ENCODE peak calls at places on chromosomes 6 and 20, in nine cellular contexts. M is transverse colon, P is IMR-90, C is body of pancreas, L is breast epithelium, B is upper lobe of left lung, U is suprapubic skin, G is adrenal gland, K is ovary. I is an unnamed sample. For H3K36me3, the result is how much of the 10 kb centered on the place peaks cover.

GRCh38 chr6:161292650-161293281 is 18.9 kb upstream of the AGPAT4 start:
- DNase-seq in P (no peak), C (no peak), K (no peak), L (no peak), B (no peak), G (no peak), M (no peak), U (no peak), I (no peak)

GRCh38 chr6:14406616-14407343 is 289.2 kb downstream of the CD83 start:
- DNase-seq in U (no peak), B (no peak), K (no peak), C (no peak), G (no peak), M (no peak), P (no peak), L (no peak), I (no peak)

GRCh38 chr6:22882581-22882980 is 313.2 kb downstream of the HDGFL1 start:
- DNase-seq in B (no peak), G (no peak), P (no peak), U (no peak), C (no peak), L (no peak), K (no peak), M (no peak), I (no peak)

GRCh38 chr6:130365166-130366010 is 429 bp upstream of the TMEM200A start:
- DNase-seq in C (peak), K (peak), U (peak), G (peak), B (peak), P (peak), M (peak), L (peak), I (peak)

GRCh38 chr6:170087946-170088348 is 202.9 kb downstream of the DLL1 start:
- DNase-seq in P (no peak), M (peak), K (peak), G (peak), U (peak), B (peak), C (peak), L (no peak), I (peak)

GRCh38 chr6:12477616-12478015 is 187.5 kb downstream of the EDN1 start:
- DNase-seq in K (no peak), M (no peak), U (no peak), B (no peak), C (no peak), P (peak), G (no peak), L (no peak), I (no peak)

GRCh38 chr6:37535701-37536461 is 36.2 kb upstream of the CCDC167 start:
- DNase-seq in U (no peak), K (no peak), M (no peak), C (peak), B (no peak), P (no peak), G (peak), L (no peak), I (no peak)

GRCh38 chr6:158762787-158763439 is 56.3 kb downstream of the EZR start:
- DNase-seq in C (no peak), G (no peak), M (no peak), K (no peak), L (no peak), B (no peak), P (no peak), U (no peak), I (peak)

GRCh38 chr6:28585335-28585734 is 59.7 kb downstream of the GPX5 start:
- DNase-seq in P (peak), M (no peak), C (no peak), K (no peak), G (no peak), L (no peak), B (no peak), U (no peak), I (peak)

GRCh38 chr20:14284443-14284842 is 53.0 kb downstream of the FLRT3 start:
- DNase-seq in G (no peak), U (no peak), L (no peak), K (no peak), M (no peak), P (no peak), B (peak), C (no peak), I (no peak)

GRCh38 chr6:101830501-101831031 is 437.1 kb downstream of the GRIK2 start:
- DNase-seq in G (no peak), L (no peak), U (no peak), B (no peak), C (no peak), K (no peak), M (no peak), P (peak), I (no peak)

GRCh38 chr6:71034578-71034977 is 77.7 kb upstream of the B3GAT2 start:
- DNase-seq in M (no peak), G (no peak), B (no peak), C (no peak), L (no peak), K (no peak), U (no peak), P (no peak), I (no peak)

GRCh38 chr6:143125896-143126573 is 65.3 kb downstream of the AIG1 start:
- DNase-seq in G (no peak), C (no peak), K (no peak), P (no peak), U (no peak), B (no peak), M (no peak), L (no peak), I (no peak)

GRCh38 chr6:27674882-27675281 is 202.0 kb upstream of the ZNF184 start:
- DNase-seq in C (no peak), K (no peak), B (no peak), U (no peak), L (no peak), G (no peak), M (no peak), P (no peak), I (no peak)

GRCh38 chr6:28648035-28648877 is 122.6 kb downstream of the GPX5 start:
- DNase-seq in L (no peak), B (no peak), K (peak), U (no peak), P (peak), C (peak), M (no peak), G (peak), I (peak)

GRCh38 chr20:23214903-23215302 is 128.8 kb upstream of the CD93 start:
- DNase-seq in K (no peak), U (no peak), B (no peak), C (no peak), M (no peak), G (no peak), P (peak), L (no peak), I (no peak)

GRCh38 chr20:14919473-14920157 is 582.2 kb upstream of the FLRT3 start:
- DNase-seq in P (no peak), L (no peak), C (peak), B (peak), U (no peak), K (no peak), G (no peak), M (peak), I (no peak)

GRCh38 chr6:39240155-39240757 is 11.0 kb upstream of the KCNK5 start:
- DNase-seq in L (no peak), G (no peak), K (no peak), C (no peak), P (no peak), B (no peak), U (no peak), M (no peak), I (no peak)

GRCh38 chr6:85620308-85620707 is 22.4 kb downstream of the SYNCRIP start:
- DNase-seq in P (peak), K (no peak), B (no peak), M (no peak), G (no peak), U (no peak), C (no peak), L (no peak), I (no peak)

GRCh38 chr6:40319124-40319523 is 268.0 kb downstream of the LRFN2 start:
- DNase-seq in K (no peak), B (no peak), P (no peak), M (no peak), C (no peak), L (no peak), G (no peak), U (no peak), I (no peak)

GRCh38 chr6:87093199-87093598 is 1.7 kb downstream of the CGA start:
- DNase-seq in C (no peak), P (no peak), U (no peak), L (no peak), G (no peak), K (no peak), M (no peak), B (no peak), I (no peak)

GRCh38 chr6:130105996-130106704 is 87.8 kb downstream of the L3MBTL3 start:
- DNase-seq in U (no peak), K (no peak), P (no peak), C (no peak), G (no peak), L (no peak), M (no peak), B (no peak), I (no peak)

GRCh38 chr6:30327232-30327746 is 562 bp downstream of the TRIM39 start:
- DNase-seq in K (no peak), C (no peak), L (peak), G (no peak), U (peak), B (no peak), P (no peak), M (no peak), I (no peak)

GRCh38 chr6:10359581-10359980 is 55.3 kb downstream of the TFAP2A start:
- DNase-seq in C (no peak), L (no peak), U (no peak), M (no peak), P (no peak), K (no peak), B (no peak), G (no peak), I (no peak)

GRCh38 chr20:33914871-33915270 is 78.8 kb upstream of the RALY start:
- DNase-seq in U (no peak), M (no peak), C (no peak), L (no peak), G (no peak), K (no peak), P (peak), B (no peak), I (no peak)

GRCh38 chr6:110188791-110189190 is 8.6 kb downstream of the CDC40 start:
- DNase-seq in L (no peak), P (peak), K (no peak), C (no peak), U (no peak), G (no peak), B (no peak), M (no peak), I (no peak)

GRCh38 chr6:107083047-107083768 is 32.1 kb downstream of the BEND3 start:
- DNase-seq in L (no peak), B (no peak), U (no peak), M (no peak), C (no peak), G (no peak), P (no peak), K (no peak), I (no peak)

GRCh38 chr20:34083137-34083536 is 28.9 kb downstream of the EIF2S2 start:
- DNase-seq in L (peak), B (peak), M (peak), C (peak), P (peak), G (peak), K (peak), U (peak), I (peak)

GRCh38 chr20:43384321-43384940 is 73.3 kb upstream of the SRSF6 start:
- DNase-seq in K (no peak), U (no peak), C (no peak), B (no peak), P (no peak), G (no peak), L (no peak), M (no peak), I (no peak)

GRCh38 chr20:50515471-50516106 is 5.4 kb downstream of the PTPN1 start:
- DNase-seq in P (no peak), U (no peak), G (no peak), M (no peak), K (no peak), B (no peak), L (no peak), C (no peak), I (no peak)
- TF ChIP-seq POLR2A in P (no peak), U (no peak), G (no peak), M (no peak), K (no peak), B (no peak), L (no peak), C (no peak), I (no peak)

GRCh38 chr6:4028051-4028450 is 50.9 kb downstream of the FAM217A start:
- DNase-seq in K (no peak), L (no peak), C (no peak), M (no peak), U (no peak), B (no peak), G (no peak), P (no peak), I (no peak)
- H3K36me3 ChIP-seq in K (under half), L (under half), C (under half), M (under half), U (under half), B (under half), G (under half), P (under half), I (under half)

DNA sequence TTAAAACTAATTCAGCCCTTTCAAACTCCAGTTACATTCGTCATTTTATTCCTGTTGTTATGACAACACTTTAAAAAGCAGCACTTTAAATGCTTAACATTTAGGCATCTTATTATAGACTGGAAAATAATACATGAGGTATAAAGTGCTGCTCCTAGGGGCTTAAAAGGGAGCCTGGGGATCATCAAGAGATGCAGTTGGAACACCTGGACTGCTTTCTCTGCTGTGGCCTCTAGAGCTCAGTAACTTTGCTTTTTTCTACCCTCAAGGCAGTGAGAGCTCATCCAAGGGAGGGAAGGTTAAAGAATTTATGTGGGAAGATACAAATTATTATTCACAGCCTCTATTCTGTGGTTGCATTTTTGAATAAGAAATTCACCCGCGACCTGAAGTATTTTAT is 46.8 kb downstream of the RIPOR2 start:
- DNase-seq in P (no peak), U (no peak), M (no peak), K (no peak), C (no peak), G (no peak), B (no peak), L (no peak), I (no peak)
- H3K4me3 ChIP-seq in P (no peak), U (no peak), M (no peak), K (no peak), C (no peak), G (no peak), B (no peak), L (no peak), I (no peak)

GRCh38 chr6:52284460-52285173 is at the start of gene MCM3:
- DNase-seq in K (peak), M (peak), U (peak), L (peak), C (peak), G (peak), B (peak), P (peak), I (peak)
- TF ChIP-seq POLR2A in K (no peak), M (peak), U (no peak), L (no peak), C (no peak), G (peak), B (no peak), P (no peak), I (no peak)

GRCh38 chr6:82744286-82745015 is 321.2 kb downstream of the UBE3D start:
- DNase-seq in L (no peak), C (no peak), B (no peak), U (no peak), K (no peak), G (no peak), P (no peak), M (no peak), I (no peak)
- H3K36me3 ChIP-seq in L (under half), C (under half), B (under half), U (under half), K (under half), G (under half), P (under half), M (under half), I (under half)

GRCh38 chr6:105400501-105400900 is 2.4 kb downstream of the PREP start:
- DNase-seq in M (no peak), P (no peak), K (no peak), L (no peak), U (no peak), G (no peak), B (no peak), C (no peak), I (no peak)
- H3K4me3 ChIP-seq in M (no peak), P (no peak), K (no peak), L (no peak), U (no peak), G (no peak), B (no peak), C (no peak), I (no peak)

DNA sequence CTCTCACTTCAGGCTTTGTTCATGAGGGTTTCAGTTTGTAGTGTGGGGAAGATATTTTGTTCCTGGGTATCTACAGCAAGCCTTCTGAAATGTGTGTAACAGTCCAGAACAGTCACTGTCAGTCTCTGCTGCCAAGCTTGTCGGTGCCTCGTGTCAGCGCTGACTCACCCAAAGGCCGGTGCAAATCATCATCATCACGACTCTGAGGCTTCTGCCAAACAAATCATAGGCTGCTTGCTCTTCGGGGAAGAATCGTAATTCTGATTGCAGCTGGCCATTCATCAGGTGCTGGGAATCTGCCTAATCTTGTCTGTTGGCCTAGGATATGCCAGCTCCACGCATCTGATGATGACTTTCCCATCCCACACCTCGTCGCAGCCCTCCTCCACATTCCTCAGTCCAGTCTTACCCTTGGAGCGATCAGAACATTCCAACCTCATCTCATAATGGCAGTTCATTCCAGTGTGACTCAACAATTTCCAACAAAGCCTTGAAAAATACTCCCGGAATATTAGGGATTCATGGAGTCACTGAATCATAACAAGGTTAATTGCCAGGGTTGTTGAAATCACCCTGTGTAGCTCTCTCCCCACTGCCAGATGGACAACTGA is 40.9 kb downstream of the ALDH8A1 start:
- DNase-seq in M (peak), K (peak), U (peak), L (peak), G (peak), P (peak), C (peak), B (peak), I (peak)
- TF ChIP-seq POLR2A in M (no peak), K (no peak), U (no peak), L (no peak), G (no peak), P (peak), C (no peak), B (no peak), I (no peak)

DNA sequence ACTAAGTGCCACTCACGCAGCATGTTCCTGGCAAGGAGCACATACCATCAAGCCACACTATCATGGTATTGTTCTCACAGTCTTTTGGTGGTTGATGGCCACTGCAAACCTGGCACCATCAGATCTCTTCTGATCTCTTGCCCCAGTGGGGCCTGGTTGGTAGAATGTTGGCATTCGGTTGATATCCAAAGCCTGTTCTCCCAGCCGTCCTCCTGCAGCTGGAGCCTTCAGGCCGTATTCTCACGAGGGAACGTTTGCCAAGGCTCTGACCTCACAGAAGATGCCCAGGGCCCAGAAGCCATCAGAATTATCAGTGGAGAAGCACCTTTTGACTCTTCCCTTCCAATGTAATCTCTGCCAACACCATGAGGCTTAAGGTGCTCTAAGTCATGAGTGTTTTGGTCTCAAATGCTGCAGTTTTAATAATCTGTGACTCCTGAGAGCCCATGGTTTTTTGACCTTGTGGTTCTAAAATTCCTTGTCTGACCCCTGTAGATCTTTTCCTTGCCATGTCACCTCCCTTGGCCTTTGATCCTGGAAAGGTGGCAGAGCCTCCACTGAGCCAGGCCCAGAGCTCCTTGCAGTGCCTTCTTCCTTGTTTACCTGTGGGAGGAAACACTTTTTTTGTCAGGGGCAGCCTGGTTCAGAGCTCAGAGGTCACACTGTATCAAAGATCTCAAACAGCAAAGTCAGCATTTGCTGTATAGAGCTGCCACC is 27.8 kb downstream of the POFUT1 start:
- DNase-seq in K (no peak), G (no peak), B (no peak), U (no peak), M (peak), P (no peak), L (no peak), C (peak), I (no peak)
- H3K36me3 ChIP-seq in K (under half), G (under half), B (half or more), U (half or more), M (under half), P (under half), L (under half), C (under half), I (under half)

GRCh38 chr6:34890526-34890910 is 1.5 kb downstream of the ANKS1A start:
- DNase-seq in G (no peak), M (no peak), B (no peak), U (no peak), K (no peak), L (no peak), C (no peak), P (no peak), I (no peak)
- H3K4me3 ChIP-seq in G (peak), M (peak), B (peak), U (peak), K (peak), L (peak), C (no peak), P (peak), I (peak)